ENCODE peak calls at places on chromosomes 6 and 20, in five cellular contexts. K is NCI-H1694; S is Calu3; G is T-helper 22 cell; L is stimulated activated naive CD4-positive, alpha-beta T cell. Q is an unnamed sample.

GRCh38 chr6:149237464-149237863 is 80.0 kb upstream of the TAB2 start:
- DNase-seq in K (no peak), S (no peak), G (no peak), L (no peak), Q (no peak)

GRCh38 chr6:167226791-167227190 is 64.3 kb upstream of the UNC93A start:
- DNase-seq in K (no peak), S (no peak), G (no peak), L (no peak), Q (no peak)

GRCh38 chr6:166955865-166956443 is 396 bp downstream of the RNASET2 start:
- DNase-seq in K (no peak), S (no peak), G (no peak), L (no peak), Q (peak)

GRCh38 chr20:34791289-34792020 is 34.0 kb downstream of the NCOA6 start:
- DNase-seq in K (no peak), S (no peak), G (no peak), L (no peak), Q (peak)

GRCh38 chr20:47791084-47791599 is 5.9 kb upstream of the SULF2 start:
- DNase-seq in K (no peak), S (no peak), G (no peak), L (no peak), Q (no peak)

GRCh38 chr20:37539956-37540455 is 12.3 kb upstream of the BLCAP start:
- DNase-seq in K (no peak), S (no peak), G (no peak), L (no peak), Q (no peak)

GRCh38 chr6:39543117-39543516 is 182.1 kb downstream of the KIF6 start:
- DNase-seq in K (no peak), S (no peak), G (no peak), L (no peak), Q (no peak)

GRCh38 chr6:121460170-121460569 is 24.7 kb downstream of the GJA1 start:
- DNase-seq in K (no peak), S (no peak), G (no peak), L (no peak), Q (no peak)

GRCh38 chr20:52974155-52974554 is 2.0 kb downstream of the TSHZ2 start:
- DNase-seq in K (no peak), S (no peak), G (peak), L (no peak), Q (no peak)

GRCh38 chr20:45963059-45964011 is 8.7 kb downstream of the ZNF335 start:
- DNase-seq in K (peak), S (peak), G (no peak), L (no peak), Q (peak)

GRCh38 chr6:127514396-127515227 is 4.5 kb downstream of the MTCL3 start:
- DNase-seq in K (no peak), S (no peak), G (peak), L (peak), Q (no peak)

GRCh38 chr6:153787341-153787606 is 251.8 kb upstream of the OPRM1 start:
- DNase-seq in K (no peak), S (no peak), G (no peak), L (no peak), Q (no peak)

GRCh38 chr6:107818272-107818671 is 5.8 kb downstream of the SCML4 start:
- DNase-seq in K (no peak), S (no peak), G (no peak), L (no peak), Q (no peak)

GRCh38 chr6:124679392-124679791 is 282.8 kb upstream of the RNF217 start:
- DNase-seq in K (no peak), S (peak), G (no peak), L (no peak), Q (no peak)

GRCh38 chr20:49181265-49181877 is 6.8 kb downstream of the STAU1 start:
- DNase-seq in K (no peak), S (no peak), G (no peak), L (no peak), Q (peak)

GRCh38 chr20:53695797-53696527 is 102.3 kb upstream of the ZNF217 start:
- DNase-seq in K (no peak), S (no peak), G (no peak), L (no peak), Q (no peak)

GRCh38 chr20:9374480-9374879 is 139.9 kb upstream of the LAMP5 start:
- DNase-seq in K (no peak), S (no peak), G (no peak), L (no peak), Q (no peak)

GRCh38 chr20:2301164-2301622 is 5.4 kb downstream of the TGM3 start:
- DNase-seq in K (no peak), S (no peak), G (no peak), L (no peak), Q (no peak)

GRCh38 chr6:21309791-21310190 is 283.8 kb upstream of the SOX4 start:
- DNase-seq in K (no peak), S (no peak), G (no peak), L (no peak), Q (no peak)